ENCODE peak calls at places on chromosome 12, in four cellular contexts. H is foreskin fibroblast, S is coronary artery, D is cardiac fibroblast. U is an unnamed sample.

GRCh38 chr12:46516933-46517578 is 144.5 kb upstream of the SLC38A2 start:
- DNase-seq in H (no peak), S (no peak), D (no peak), U (no peak)

GRCh38 chr12:65885312-65885711 is 61.0 kb downstream of the HMGA2 start:
- DNase-seq in H (peak; percentile 63), S (no peak), D (peak; percentile 53), U (no peak)

GRCh38 chr12:20268121-20268732 is 100.1 kb upstream of the PDE3A start:
- DNase-seq in H (peak; percentile 16), S (no peak), D (peak; percentile 70), U (no peak)

GRCh38 chr12:75781532-75782046 is 250.0 kb downstream of the PHLDA1 start:
- DNase-seq in H (peak; percentile 76), S (no peak), D (peak; percentile 57), U (no peak)

GRCh38 chr12:80419660-80420059 is 24.4 kb upstream of the PTPRQ start:
- DNase-seq in H (no peak), S (no peak), D (peak; percentile 21), U (no peak)

GRCh38 chr12:94879542-94879941 is 124.0 kb downstream of the NDUFA12 start:
- DNase-seq in H (peak; percentile 21), S (no peak), D (peak; percentile 9), U (no peak)

GRCh38 chr12:34396006-34396860 is 373.9 kb downstream of the ALG10 start:
- DNase-seq in H (no peak), S (peak; percentile 63), D (no peak), U (no peak)

GRCh38 chr12:32671930-32672785 is 6.9 kb upstream of the DNM1L start:
- DNase-seq in H (peak; percentile 92), S (no peak), D (peak; percentile 87), U (peak; percentile 49)

GRCh38 chr12:4899361-4899760 is 10.3 kb upstream of the KCNA1 start:
- DNase-seq in H (no peak), S (no peak), D (no peak), U (no peak)

GRCh38 chr12:92473564-92473963 is 229.2 kb upstream of the PLEKHG7 start:
- DNase-seq in H (no peak), S (no peak), D (no peak), U (no peak)

GRCh38 chr12:116813271-116814041 is 67.8 kb downstream of the HRK start:
- DNase-seq in H (no peak), S (no peak), D (no peak), U (no peak)

GRCh38 chr12:53450936-53451335 is 966 bp upstream of the PCBP2 start:
- DNase-seq in H (no peak), S (no peak), D (no peak), U (no peak)

GRCh38 chr12:50745861-50746260 is 18.0 kb upstream of the ATF1 start:
- DNase-seq in H (no peak), S (no peak), D (no peak), U (peak; percentile 90)

GRCh38 chr12:115468087-115468510 is 784.1 kb upstream of the TBX3 start:
- DNase-seq in H (no peak), S (no peak), D (peak; percentile 10), U (no peak)

GRCh38 chr12:12502813-12503146 is 59.9 kb downstream of the DUSP16 start:
- DNase-seq in H (no peak), S (no peak), D (no peak), U (no peak)

GRCh38 chr12:85955127-85955526 is 81.0 kb downstream of the NTS start:
- DNase-seq in H (no peak), S (no peak), D (peak; percentile 11), U (no peak)

GRCh38 chr12:51482808-51483532 is 58.3 kb downstream of the SLC4A8 start:
- DNase-seq in H (no peak), S (no peak), D (peak; percentile 3), U (no peak)

GRCh38 chr12:12376636-12377448 is 20.0 kb downstream of the BORCS5 start:
- DNase-seq in H (peak; percentile 80), S (no peak), D (peak; percentile 88), U (peak; percentile 52)

GRCh38 chr12:98696036-98696646 is 51.1 kb downstream of the APAF1 start:
- DNase-seq in H (peak; percentile 8), S (no peak), D (no peak), U (no peak)

GRCh38 chr12:89539425-89540117 is 13.7 kb upstream of the POC1B start:
- DNase-seq in H (no peak), S (no peak), D (no peak), U (no peak)

GRCh38 chr12:69994593-69995222 is 169.7 kb downstream of the MYRFL start:
- DNase-seq in H (no peak), S (no peak), D (no peak), U (no peak)

DNA sequence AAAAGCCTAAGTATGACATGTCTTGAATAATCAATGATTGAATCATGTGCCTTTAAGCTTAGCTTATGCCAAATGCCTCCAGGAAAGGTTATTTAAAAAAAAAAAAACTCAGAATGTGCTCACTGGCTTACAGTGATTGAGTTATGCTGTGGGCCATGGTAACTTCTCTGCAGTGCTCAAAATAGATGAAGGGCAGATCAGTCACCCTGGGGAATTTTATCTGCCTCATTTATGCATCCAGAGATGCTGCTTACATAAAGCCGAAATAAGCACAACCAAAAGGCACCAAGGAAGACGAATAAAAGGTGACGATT is 118.7 kb upstream of the MDM1 start:
- DNase-seq in H (no peak), S (no peak), D (peak; percentile 7), U (no peak)
- H3K4me3 ChIP-seq in H (no peak overlapping the region), S (peak overlapping the region; percentile 51), D (no peak overlapping the region), U (no peak overlapping the region)

GRCh38 chr12:72276212-72276865 is 4.2 kb downstream of the TRHDE start:
- DNase-seq in H (peak; percentile 39), S (no peak), D (no peak), U (no peak)
- H3K4me3 ChIP-seq in H (peak overlapping the region; percentile 88), S (no peak overlapping the region), D (no peak overlapping the region), U (no peak overlapping the region)

GRCh38 chr12:128587918-128588317 is 235.8 kb downstream of the SLC15A4 start:
- DNase-seq in H (no peak), S (no peak), D (no peak), U (no peak)
- H3K4me3 ChIP-seq in H (no peak overlapping the region), S (no peak overlapping the region), D (no peak overlapping the region), U (no peak overlapping the region)

GRCh38 chr12:5945071-5946008 is at the start of gene ANO2:
- DNase-seq in H (peak; percentile 53), S (no peak), D (no peak), U (no peak)
- H3K4me3 ChIP-seq in H (peak within 1 kb of the TSS; percentile 49), S (peak within 1 kb of the TSS; percentile 73), D (peak within 1 kb of the TSS; percentile 14), U (no peak within 1 kb of the TSS)

DNA sequence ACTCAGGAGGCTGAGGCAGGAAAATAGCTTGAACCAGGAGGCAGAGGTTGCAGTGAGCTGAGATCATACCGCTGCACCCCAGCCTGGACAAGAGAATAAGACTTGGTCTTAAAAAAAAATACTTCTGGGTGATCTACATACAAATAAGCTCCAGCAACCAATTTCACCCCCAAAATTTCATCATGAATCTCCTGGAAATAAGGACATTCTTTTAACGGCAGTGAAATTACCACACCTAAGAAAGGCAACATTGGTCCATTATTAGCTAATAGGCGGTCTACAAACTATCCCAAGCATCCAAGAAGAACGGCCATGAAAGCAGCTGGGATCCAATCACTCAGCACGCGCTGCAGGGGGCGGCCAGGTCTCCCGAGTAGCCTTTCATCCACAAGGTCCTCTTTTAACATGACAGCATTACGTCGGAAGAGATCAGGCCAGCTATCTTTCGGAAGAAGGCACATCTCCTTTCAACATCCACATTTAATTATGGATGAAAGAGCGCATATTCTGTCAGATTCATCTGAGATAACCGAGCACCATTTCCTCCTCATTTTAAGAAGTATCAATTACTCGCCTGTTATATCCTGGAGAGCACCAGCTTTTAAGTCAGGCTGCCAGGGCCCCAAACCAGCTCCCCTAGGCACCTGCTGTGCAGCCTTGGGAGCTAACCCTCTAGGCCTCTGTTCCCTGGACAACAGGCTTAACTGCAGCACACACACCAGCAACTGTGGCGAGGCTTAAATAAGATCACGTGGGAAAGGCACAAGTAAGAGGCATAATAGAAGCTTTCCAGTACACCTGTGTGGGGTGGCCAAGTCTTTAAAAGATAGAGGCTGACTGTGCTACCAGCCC is 4.2 kb downstream of the SLC15A4 start:
- DNase-seq in H (no peak), S (no peak), D (no peak), U (no peak)
- H3K4me3 ChIP-seq in H (no peak overlapping the region), S (no peak overlapping the region), D (no peak overlapping the region), U (no peak overlapping the region)

GRCh38 chr12:16609140-16609539 is 3.2 kb upstream of the LMO3 start:
- DNase-seq in H (no peak), S (no peak), D (peak; percentile 28), U (no peak)
- H3K4me3 ChIP-seq in H (peak overlapping the region; percentile 25), S (peak overlapping the region; percentile 57), D (peak overlapping the region; percentile 41), U (no peak overlapping the region)